ENCODE peak calls at places on chromosomes 6 and 20, in four cellular contexts. One of them, this sample, is unnamed.

GRCh38 chr6:6686748-6687601 is 98.5 kb downstream of the LY86 start:
- DNase-seq in Peyer's patch: peak
- DNase-seq in activated T-helper 1 cell treated with anti-CD3 and anti-CD28 coated beads, Interleukin-12 subunit alpha, Interleukin-12 subunit beta, Interleukin-2, Interleukin-4 antibody, amounts not matched to agents 30 ng/mL and 10 ng/mL and 1 ng/mL, durations not matched to agents 14 hours and 24 hours and 36 hours: peak
- DNase-seq in H7: peak
- DNase-seq in this sample: peak

GRCh38 chr20:45359069-45359405 is 3.9 kb upstream of the SYS1 start:
- DNase-seq in H7: no peak
- DNase-seq in activated T-helper 1 cell treated with anti-CD3 and anti-CD28 coated beads, Interleukin-12 subunit alpha, Interleukin-12 subunit beta, Interleukin-2, Interleukin-4 antibody, amounts not matched to agents 30 ng/mL and 10 ng/mL and 1 ng/mL, durations not matched to agents 14 hours and 24 hours and 36 hours: no peak
- DNase-seq in Peyer's patch: no peak
- DNase-seq in this sample: no peak

GRCh38 chr20:8757146-8757545 is 311.7 kb upstream of the PLCB4 start:
- DNase-seq in H7: no peak
- DNase-seq in Peyer's patch: no peak
- DNase-seq in activated T-helper 1 cell treated with anti-CD3 and anti-CD28 coated beads, Interleukin-12 subunit alpha, Interleukin-12 subunit beta, Interleukin-2, Interleukin-4 antibody, amounts not matched to agents 30 ng/mL and 10 ng/mL and 1 ng/mL, durations not matched to agents 14 hours and 24 hours and 36 hours: no peak
- DNase-seq in this sample: no peak

GRCh38 chr6:116011096-116011401 is 49.6 kb downstream of the FRK start:
- DNase-seq in Peyer's patch: no peak
- DNase-seq in H7: no peak
- DNase-seq in activated T-helper 1 cell treated with anti-CD3 and anti-CD28 coated beads, Interleukin-12 subunit alpha, Interleukin-12 subunit beta, Interleukin-2, Interleukin-4 antibody, amounts not matched to agents 30 ng/mL and 10 ng/mL and 1 ng/mL, durations not matched to agents 14 hours and 24 hours and 36 hours: no peak
- DNase-seq in this sample: no peak

GRCh38 chr6:170463101-170463721 is 89.9 kb downstream of the PSMB1 start:
- DNase-seq in activated T-helper 1 cell treated with anti-CD3 and anti-CD28 coated beads, Interleukin-12 subunit alpha, Interleukin-12 subunit beta, Interleukin-2, Interleukin-4 antibody, amounts not matched to agents 30 ng/mL and 10 ng/mL and 1 ng/mL, durations not matched to agents 14 hours and 24 hours and 36 hours: no peak
- DNase-seq in H7: peak
- DNase-seq in Peyer's patch: no peak
- DNase-seq in this sample: no peak

GRCh38 chr6:71707059-71707458 is 179.3 kb upstream of the RIMS1 start:
- DNase-seq in Peyer's patch: no peak
- DNase-seq in activated T-helper 1 cell treated with anti-CD3 and anti-CD28 coated beads, Interleukin-12 subunit alpha, Interleukin-12 subunit beta, Interleukin-2, Interleukin-4 antibody, amounts not matched to agents 30 ng/mL and 10 ng/mL and 1 ng/mL, durations not matched to agents 14 hours and 24 hours and 36 hours: no peak
- DNase-seq in H7: peak
- DNase-seq in this sample: no peak

GRCh38 chr6:97697450-97697849 is 414.4 kb upstream of the MMS22L start:
- DNase-seq in Peyer's patch: no peak
- DNase-seq in H7: no peak
- DNase-seq in activated T-helper 1 cell treated with anti-CD3 and anti-CD28 coated beads, Interleukin-12 subunit alpha, Interleukin-12 subunit beta, Interleukin-2, Interleukin-4 antibody, amounts not matched to agents 30 ng/mL and 10 ng/mL and 1 ng/mL, durations not matched to agents 14 hours and 24 hours and 36 hours: no peak
- DNase-seq in this sample: no peak

GRCh38 chr6:10146723-10147451 is 268.0 kb downstream of the TFAP2A start:
- DNase-seq in activated T-helper 1 cell treated with anti-CD3 and anti-CD28 coated beads, Interleukin-12 subunit alpha, Interleukin-12 subunit beta, Interleukin-2, Interleukin-4 antibody, amounts not matched to agents 30 ng/mL and 10 ng/mL and 1 ng/mL, durations not matched to agents 14 hours and 24 hours and 36 hours: no peak
- DNase-seq in H7: peak
- DNase-seq in Peyer's patch: no peak
- DNase-seq in this sample: peak

GRCh38 chr6:35238843-35239289 is 20.7 kb upstream of the ZNF76 start:
- DNase-seq in Peyer's patch: no peak
- DNase-seq in H7: peak
- DNase-seq in activated T-helper 1 cell treated with anti-CD3 and anti-CD28 coated beads, Interleukin-12 subunit alpha, Interleukin-12 subunit beta, Interleukin-2, Interleukin-4 antibody, amounts not matched to agents 30 ng/mL and 10 ng/mL and 1 ng/mL, durations not matched to agents 14 hours and 24 hours and 36 hours: no peak
- DNase-seq in this sample: no peak

GRCh38 chr6:163289445-163289844 is 125.1 kb upstream of the QKI start:
- DNase-seq in H7: no peak
- DNase-seq in activated T-helper 1 cell treated with anti-CD3 and anti-CD28 coated beads, Interleukin-12 subunit alpha, Interleukin-12 subunit beta, Interleukin-2, Interleukin-4 antibody, amounts not matched to agents 30 ng/mL and 10 ng/mL and 1 ng/mL, durations not matched to agents 14 hours and 24 hours and 36 hours: no peak
- DNase-seq in Peyer's patch: no peak
- DNase-seq in this sample: no peak

GRCh38 chr6:100260584-100260983 is 204.1 kb downstream of the SIM1 start:
- DNase-seq in activated T-helper 1 cell treated with anti-CD3 and anti-CD28 coated beads, Interleukin-12 subunit alpha, Interleukin-12 subunit beta, Interleukin-2, Interleukin-4 antibody, amounts not matched to agents 30 ng/mL and 10 ng/mL and 1 ng/mL, durations not matched to agents 14 hours and 24 hours and 36 hours: no peak
- DNase-seq in Peyer's patch: no peak
- DNase-seq in H7: no peak
- DNase-seq in this sample: no peak

GRCh38 chr20:13261460-13262301 is 40.6 kb downstream of the ISM1 start:
- DNase-seq in activated T-helper 1 cell treated with anti-CD3 and anti-CD28 coated beads, Interleukin-12 subunit alpha, Interleukin-12 subunit beta, Interleukin-2, Interleukin-4 antibody, amounts not matched to agents 30 ng/mL and 10 ng/mL and 1 ng/mL, durations not matched to agents 14 hours and 24 hours and 36 hours: peak
- DNase-seq in H7: peak
- DNase-seq in Peyer's patch: no peak
- DNase-seq in this sample: peak

GRCh38 chr6:142374965-142375733 is 73.3 kb downstream of the ADGRG6 start:
- DNase-seq in activated T-helper 1 cell treated with anti-CD3 and anti-CD28 coated beads, Interleukin-12 subunit alpha, Interleukin-12 subunit beta, Interleukin-2, Interleukin-4 antibody, amounts not matched to agents 30 ng/mL and 10 ng/mL and 1 ng/mL, durations not matched to agents 14 hours and 24 hours and 36 hours: no peak
- DNase-seq in H7: no peak
- DNase-seq in Peyer's patch: no peak
- DNase-seq in this sample: peak

GRCh38 chr20:35192071-35192872 is 20.4 kb downstream of the PROCR start:
- DNase-seq in Peyer's patch: no peak
- DNase-seq in H7: no peak
- DNase-seq in activated T-helper 1 cell treated with anti-CD3 and anti-CD28 coated beads, Interleukin-12 subunit alpha, Interleukin-12 subunit beta, Interleukin-2, Interleukin-4 antibody, amounts not matched to agents 30 ng/mL and 10 ng/mL and 1 ng/mL, durations not matched to agents 14 hours and 24 hours and 36 hours: no peak
- DNase-seq in this sample: peak